ENCODE peak calls at places on chromosome X, in ten cellular contexts. O is adrenal gland; R is astrocyte of the spinal cord; I is A549; D is CD8-positive, alpha-beta T cell; F is suprapubic skin; V is tibial nerve; H is heart left ventricle; S is dorsolateral prefrontal cortex; M is stomach. Q is an unnamed sample.

GRCh38 chrX:109624641-109625311 is at the start of gene KCNE5:
- DNase-seq in R (no peak), F (no peak), H (peak), I (no peak), S (no peak), D (no peak), V (no peak), M (no peak), O (no peak), Q (no peak)

GRCh38 chrX:133229361-133229760 is 11.2 kb upstream of the TFDP3 start:
- DNase-seq in S (no peak), I (no peak), R (peak), M (no peak), H (no peak), D (no peak), F (no peak), V (no peak), O (no peak), Q (no peak)

GRCh38 chrX:45344597-45344996 is 143.9 kb upstream of the DIPK2B start:
- DNase-seq in D (no peak), M (no peak), V (no peak), I (no peak), F (no peak), O (no peak), H (no peak), R (peak), S (no peak), Q (peak)

GRCh38 chrX:52923781-52924241 is 26.7 kb downstream of the FAM156B start:
- DNase-seq in S (no peak), O (peak), F (no peak), V (no peak), I (peak), H (peak), R (peak), M (peak), D (no peak), Q (peak)

GRCh38 chrX:435536-436122 is 48.9 kb upstream of the PPP2R3B start:
- DNase-seq in F (no peak), I (no peak), M (no peak), H (no peak), D (no peak), S (no peak), V (no peak), O (no peak), R (no peak), Q (no peak)

GRCh38 chrX:20969565-20969964 is 404.7 kb upstream of the CNKSR2 start:
- DNase-seq in V (no peak), F (no peak), I (no peak), M (no peak), D (no peak), R (no peak), S (no peak), O (no peak), H (no peak), Q (peak)

GRCh38 chrX:63664083-63664482 is 120.9 kb downstream of the ARHGEF9 start:
- DNase-seq in F (no peak), I (no peak), O (no peak), R (no peak), V (no peak), S (no peak), D (no peak), H (no peak), M (no peak), Q (no peak)

GRCh38 chrX:79506001-79506400 is 138.9 kb upstream of the ITM2A start:
- DNase-seq in S (no peak), M (no peak), O (no peak), R (no peak), H (no peak), F (no peak), D (no peak), V (no peak), I (no peak), Q (no peak)

GRCh38 chrX:74293343-74293946 is 10.5 kb upstream of the ZCCHC13 start:
- DNase-seq in I (peak), D (peak), S (peak), V (peak), O (peak), F (peak), R (peak), M (peak), H (peak), Q (peak)

GRCh38 chrX:7925867-7926472 is 1.2 kb downstream of the PNPLA4 start:
- DNase-seq in R (peak), I (peak), F (no peak), M (peak), D (peak), H (peak), V (peak), S (peak), O (peak), Q (peak)

GRCh38 chrX:8849462-8849861 is 48.3 kb upstream of the FAM9A start:
- DNase-seq in M (no peak), V (no peak), H (no peak), O (no peak), D (no peak), S (no peak), I (peak), F (no peak), R (no peak), Q (no peak)

GRCh38 chrX:16786791-16787735 is 797 bp downstream of the TXLNG start:
- DNase-seq in I (no peak), R (no peak), M (no peak), F (peak), V (peak), S (no peak), O (peak), H (no peak), D (peak), Q (no peak)

GRCh38 chrX:103405009-103405333 is 28.6 kb downstream of the BEX3 start:
- DNase-seq in O (no peak), D (no peak), I (no peak), R (no peak), S (no peak), V (no peak), F (no peak), H (no peak), M (no peak), Q (no peak)

GRCh38 chrX:13257223-13258051 is 62.4 kb downstream of the ATXN3L start:
- DNase-seq in I (no peak), F (no peak), O (no peak), H (no peak), D (no peak), R (no peak), S (no peak), V (no peak), M (no peak), Q (no peak)

GRCh38 chrX:28876901-28877300 is 289.7 kb downstream of the IL1RAPL1 start:
- DNase-seq in R (no peak), O (no peak), I (no peak), D (no peak), V (no peak), M (no peak), S (no peak), F (no peak), H (no peak), Q (no peak)

GRCh38 chrX:50996930-50997329 is 86.4 kb downstream of the BMP15 start:
- DNase-seq in M (no peak), R (no peak), F (no peak), H (no peak), V (no peak), I (no peak), D (no peak), O (no peak), S (no peak), Q (no peak)

GRCh38 chrX:119468186-119468929 is at the start of gene SLC25A5:
- DNase-seq in R (peak), O (peak), H (peak), V (peak), F (peak), D (peak), I (peak), M (peak), S (peak), Q (peak)

GRCh38 chrX:100090931-100091330 is 319.1 kb downstream of the PCDH19 start:
- DNase-seq in H (no peak), M (no peak), O (no peak), S (no peak), D (no peak), R (peak), I (no peak), V (no peak), F (no peak), Q (peak)

GRCh38 chrX:153845842-153846241 is 15.5 kb upstream of the PDZD4 start:
- DNase-seq in V (no peak), M (no peak), R (no peak), F (no peak), O (no peak), H (no peak), I (no peak), D (no peak), S (no peak), Q (no peak)

GRCh38 chrX:41946973-41947612 is 23.7 kb upstream of the CASK start:
- DNase-seq in D (no peak), S (no peak), V (no peak), R (no peak), F (no peak), O (no peak), H (no peak), M (no peak), I (no peak), Q (no peak)

GRCh38 chrX:151791961-151792360 is 57.4 kb downstream of the CNGA2 start:
- DNase-seq in M (no peak), F (no peak), O (no peak), V (no peak), I (no peak), R (no peak), S (no peak), D (no peak), H (no peak), Q (no peak)

GRCh38 chrX:103687073-103687695 is 685 bp upstream of the MORF4L2 start:
- DNase-seq in M (peak), S (peak), H (peak), O (peak), R (no peak), F (peak), I (peak), D (peak), V (peak), Q (peak)

GRCh38 chrX:84144281-84144680 is 43.7 kb downstream of the RPS6KA6 start:
- DNase-seq in S (no peak), F (no peak), O (no peak), D (no peak), I (no peak), V (no peak), H (no peak), R (no peak), M (no peak), Q (no peak)

GRCh38 chrX:153905481-153906095 is 1.1 kb downstream of the AVPR2 start:
- DNase-seq in D (no peak), F (no peak), I (no peak), R (no peak), S (no peak), H (no peak), V (no peak), O (no peak), M (no peak), Q (no peak)

GRCh38 chrX:70196961-70197805 is 19.9 kb downstream of the DGAT2L6 start:
- DNase-seq in H (peak), D (peak), V (peak), S (no peak), I (peak), O (peak), M (peak), R (peak), F (no peak), Q (peak)

DNA sequence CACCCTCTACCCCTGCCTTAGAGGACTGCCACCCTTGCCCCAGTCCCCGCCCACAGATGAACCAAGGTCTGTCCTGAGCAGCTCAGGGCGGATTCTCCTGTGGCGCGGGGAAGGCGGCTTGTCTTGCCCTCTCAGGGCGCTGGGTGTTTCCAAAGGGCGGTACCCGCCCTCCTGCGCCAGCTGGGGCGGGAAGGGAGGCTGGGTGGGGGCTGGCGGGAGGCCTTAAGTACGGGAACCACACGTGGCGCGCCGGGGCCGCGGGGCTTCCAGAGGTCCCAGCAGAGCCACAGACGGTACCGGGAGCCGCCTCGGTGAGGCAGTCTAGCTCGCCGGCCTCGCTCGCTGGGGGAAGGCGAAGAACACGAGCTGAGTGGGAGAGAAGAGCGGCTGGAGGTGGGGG is 361.1 kb downstream of the MID1IP1 start:
- DNase-seq in F (no peak), I (no peak), R (no peak), H (no peak), D (peak), O (peak), S (no peak), M (no peak), V (no peak), Q (no peak)
- H3K4me3 ChIP-seq in F (peak), I (no peak), R (no peak), H (no peak), D (no peak), O (no peak), S (peak), M (peak), V (peak), Q (no peak)

DNA sequence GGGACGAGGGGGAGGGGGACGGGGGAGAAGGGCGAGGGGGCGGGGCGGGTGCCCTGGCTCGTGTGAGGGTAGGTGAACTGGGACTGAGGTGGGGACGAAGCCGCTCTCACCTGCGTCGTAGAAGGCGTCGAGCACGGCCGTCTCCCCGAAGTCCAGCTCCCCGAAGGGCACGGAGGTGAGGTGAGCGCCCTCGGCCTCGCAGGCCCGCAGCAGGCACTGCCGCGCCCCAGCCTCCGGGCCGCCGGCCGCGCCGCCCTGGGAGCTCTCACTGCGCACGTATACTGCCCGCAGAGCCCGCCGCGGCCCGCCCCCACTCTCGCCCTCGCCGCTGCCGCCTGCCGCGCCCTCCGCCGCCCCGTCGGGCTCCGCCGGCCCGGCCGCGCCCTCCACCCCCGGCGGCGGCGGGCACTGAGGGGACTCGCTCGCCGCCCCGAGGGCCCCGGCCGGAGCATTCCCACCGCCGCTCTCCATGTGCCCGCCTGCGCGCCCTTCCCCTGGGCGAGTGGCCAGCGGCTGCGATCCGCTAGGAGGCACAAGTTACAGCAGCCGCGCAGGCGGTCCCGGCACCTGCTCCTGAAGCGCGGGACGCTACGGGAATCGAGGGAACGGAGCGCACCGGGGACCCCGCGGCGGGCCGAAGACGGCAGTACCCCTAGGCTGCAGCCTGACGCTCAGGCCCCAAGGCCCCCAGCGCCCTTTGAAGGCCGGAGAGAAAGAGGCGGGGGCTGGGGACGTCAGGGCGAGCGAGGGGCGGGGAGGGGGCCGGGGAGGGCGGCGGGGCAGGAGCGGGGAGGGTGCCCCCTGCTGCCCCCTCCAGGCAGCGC is at the start of gene MAP3K15:
- DNase-seq in H (no peak), R (no peak), S (no peak), V (no peak), O (peak), M (peak), D (no peak), F (no peak), I (peak), Q (peak)
- TF ChIP-seq CTCF in H (no peak), R (no peak), S (no peak), V (no peak), O (peak), M (no peak), D (no peak), F (no peak), I (peak), Q (no peak)

GRCh38 chrX:19776753-19777152 is 110.6 kb downstream of the SH3KBP1 start:
- DNase-seq in I (no peak), V (no peak), D (no peak), M (no peak), R (no peak), H (no peak), O (no peak), S (no peak), F (no peak), Q (no peak)
- H3K4me3 ChIP-seq in I (no peak), V (no peak), D (no peak), M (no peak), R (no peak), H (no peak), O (no peak), S (no peak), F (no peak), Q (no peak)

DNA sequence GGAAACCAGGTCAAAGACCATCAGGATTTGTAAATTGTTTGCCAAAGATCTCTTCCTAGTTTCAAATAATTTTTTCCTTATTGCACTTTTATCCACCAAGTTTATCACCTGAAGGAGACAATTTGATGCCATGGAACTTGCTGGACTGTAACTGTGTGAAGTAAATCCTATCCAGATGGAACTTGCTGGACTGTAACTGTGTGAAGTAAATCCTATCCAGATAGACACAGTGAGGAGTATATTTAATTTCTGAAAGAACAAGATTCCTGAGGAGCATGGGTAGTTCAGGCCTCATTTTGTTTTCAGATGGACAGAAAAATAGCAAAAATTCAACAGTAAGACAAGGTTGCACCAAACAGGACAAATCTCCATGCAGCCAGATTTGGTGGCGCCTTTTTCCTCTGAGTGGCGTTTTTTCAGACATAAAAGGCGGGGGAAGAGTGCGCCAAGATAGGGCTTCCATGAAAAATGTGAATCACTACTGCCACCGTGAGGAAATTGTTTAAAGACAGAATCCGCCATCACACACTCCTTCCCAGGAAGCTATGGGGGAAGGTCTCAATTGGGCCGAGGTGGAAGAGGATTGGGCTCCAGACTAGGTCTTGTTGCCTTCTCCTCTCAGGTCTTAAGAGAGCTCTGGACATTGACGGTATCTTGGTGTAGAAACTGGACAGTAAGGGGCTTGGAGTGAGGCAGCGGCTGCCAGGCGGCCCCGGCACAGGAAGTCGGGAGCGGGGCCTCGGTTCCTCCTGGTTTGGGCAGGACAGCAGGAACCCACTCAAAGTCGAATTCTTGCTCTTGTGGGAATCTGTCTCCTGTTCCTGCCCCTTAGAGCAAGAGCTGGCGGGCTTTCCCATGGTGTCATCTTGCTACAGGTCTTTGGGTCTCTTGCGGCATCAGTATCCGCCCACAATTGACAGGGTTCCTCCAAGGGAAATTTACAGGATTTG is 234.7 kb downstream of the OR13H1 start:
- DNase-seq in V (no peak), O (peak), D (no peak), S (peak), R (peak), H (no peak), F (peak), I (peak), M (peak), Q (no peak)
- TF ChIP-seq CTCF in V (peak), O (peak), D (no peak), S (no peak), R (peak), H (peak), F (no peak), I (peak), M (peak), Q (no peak)

DNA sequence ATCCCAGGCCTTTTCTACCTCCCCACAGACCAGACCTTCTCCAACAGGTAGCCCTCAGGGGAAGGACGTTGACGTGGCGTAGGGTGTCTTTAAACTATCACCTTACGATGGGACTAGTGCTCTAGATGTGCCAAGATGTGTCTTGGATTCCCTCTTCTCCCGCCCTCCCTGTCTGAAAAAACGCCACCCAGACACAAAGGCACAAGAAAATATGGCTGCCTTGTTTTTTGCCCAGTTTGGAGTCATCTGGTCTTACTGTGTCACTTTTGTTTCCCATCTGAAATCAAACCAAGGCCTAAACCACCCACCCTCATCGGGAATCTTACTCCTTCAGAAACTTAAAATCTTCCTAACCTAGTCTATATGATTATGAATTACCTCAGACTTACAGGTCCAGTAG is 235.4 kb downstream of the OR13H1 start:
- DNase-seq in D (no peak), M (no peak), F (no peak), H (no peak), R (no peak), O (no peak), V (no peak), I (no peak), S (no peak), Q (no peak)
- H3K4me3 ChIP-seq in D (no peak), M (no peak), F (no peak), H (no peak), R (no peak), O (no peak), V (no peak), I (no peak), S (no peak), Q (no peak)

DNA sequence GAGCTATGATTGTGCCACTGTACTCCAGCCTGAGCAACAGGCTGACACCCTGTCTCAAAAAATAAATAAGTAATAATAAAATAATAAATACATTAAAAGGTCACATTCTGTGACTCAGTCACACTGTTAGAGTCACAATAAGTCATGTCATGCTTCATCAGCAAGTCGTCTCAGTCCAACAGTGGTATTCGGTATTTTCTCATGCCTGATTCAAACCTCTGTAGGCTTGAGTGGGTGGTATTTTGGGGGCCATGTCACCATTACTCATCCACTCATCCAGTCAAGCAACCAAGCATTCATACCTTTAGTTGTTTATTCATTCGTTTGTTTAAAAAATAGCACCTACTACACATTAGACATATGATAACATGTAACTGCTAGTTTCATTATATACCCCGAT is 46.9 kb downstream of the SUPT20HL2 start:
- DNase-seq in F (no peak), O (no peak), S (no peak), M (no peak), R (no peak), I (peak), V (no peak), H (no peak), D (no peak), Q (no peak)
- TF ChIP-seq CTCF in F (no peak), O (no peak), S (no peak), M (no peak), R (no peak), I (no peak), V (no peak), H (no peak), D (no peak), Q (no peak)

DNA sequence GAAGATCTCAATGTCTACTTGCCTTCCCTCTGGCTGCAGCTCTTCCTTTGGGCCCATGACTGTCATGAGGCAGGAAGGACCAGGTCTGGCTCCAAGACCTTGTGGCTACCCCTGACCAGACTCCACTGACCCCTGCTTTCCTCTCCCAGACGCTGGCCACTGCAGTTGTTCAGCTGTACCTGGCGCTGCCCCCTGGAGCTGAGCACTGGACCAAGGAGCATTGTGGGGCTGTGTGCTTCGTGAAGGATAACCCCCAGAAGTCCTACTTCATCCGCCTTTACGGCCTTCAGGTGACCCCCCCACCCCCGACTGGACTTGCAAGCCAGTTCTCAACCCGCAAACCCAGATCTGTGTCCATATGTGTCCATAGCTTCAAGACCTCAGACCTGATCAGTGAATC is 535 bp downstream of the WAS start:
- DNase-seq in H (no peak), I (no peak), O (no peak), F (no peak), V (no peak), R (no peak), S (no peak), D (no peak), M (no peak), Q (no peak)
- H3K4me3 ChIP-seq in H (no peak), I (no peak), O (no peak), F (peak), V (peak), R (no peak), S (no peak), D (peak), M (peak), Q (no peak)

GRCh38 chrX:22300130-22300529 is 27.4 kb downstream of the CBLL2 start:
- DNase-seq in F (no peak), D (no peak), H (peak), S (no peak), O (peak), I (peak), R (peak), V (no peak), M (no peak), Q (peak)
- TF ChIP-seq CTCF in F (no peak), D (no peak), H (no peak), S (no peak), O (no peak), I (no peak), R (no peak), V (no peak), M (no peak), Q (no peak)

Q was measured in AG10803.